ENCODE peak calls at places on chromosomes 7 and 10, in nine cellular contexts. K is osteoblast; Q is DMS 273 treated with DMSO at 0.1 percent for 48 hours; E is NCI-H1092 treated with DMSO at 0.1 percent for 48 hours; A is activated T-cell treated with anti-CD3 and anti-CD28 coated beads, Interleukin-2, amount 50 U/mL, for 72 hours; D is HFF-Myc; Y is left ventricle myocardium superior; O is T-helper 9 cell; H is GM04503. J is an unnamed sample.
A peak's percentile ranks its signal among the peaks of the same experiment; 100 is the strongest.

GRCh38 chr10:93121311-93121710 is 47.6 kb downstream of the CYP26A1 start:
- DNase-seq in H (no peak), Y (no peak), Q (no peak), E (no peak), A (no peak), O (no peak), D (no peak), K (no peak), J (no peak)

GRCh38 chr7:94301024-94301588 is 93.6 kb upstream of the COL1A2 start:
- DNase-seq in O (no peak), D (peak; percentile 90), H (peak; percentile 94), Y (peak; percentile 71), E (no peak), K (peak; percentile 57), Q (peak; percentile 32), A (no peak), J (no peak)

GRCh38 chr7:136228185-136228584 is 251.0 kb upstream of the MTPN start:
- DNase-seq in O (no peak), Q (no peak), Y (no peak), H (no peak), E (no peak), K (no peak), D (no peak), A (no peak), J (no peak)

GRCh38 chr7:147245274-147245673 is 1128.7 kb downstream of the CNTNAP2 start:
- DNase-seq in Y (no peak), K (no peak), Q (peak; percentile 4), O (no peak), E (peak; percentile 23), H (no peak), A (peak; percentile 12), D (no peak), J (peak; percentile 61)

GRCh38 chr10:22365644-22366565 is 20.6 kb downstream of the SPAG6 start:
- DNase-seq in H (no peak), K (no peak), A (no peak), E (no peak), Y (no peak), O (no peak), D (peak; percentile 26), Q (no peak), J (no peak)

GRCh38 chr7:135712182-135712782 is 15.7 kb downstream of the SLC13A4 start:
- DNase-seq in Y (no peak), O (no peak), H (no peak), E (peak; percentile 32), D (peak; percentile 43), K (no peak), Q (no peak), A (no peak), J (peak; percentile 69)

GRCh38 chr10:104371753-104372152 is 18.1 kb downstream of the CFAP58 start:
- DNase-seq in Y (no peak), O (no peak), E (no peak), H (no peak), K (no peak), Q (no peak), D (no peak), A (no peak), J (no peak)

GRCh38 chr7:141572175-141572574 is 21.0 kb downstream of the AGK start:
- DNase-seq in Y (no peak), K (no peak), E (no peak), O (no peak), D (no peak), H (no peak), A (no peak), Q (no peak), J (no peak)

GRCh38 chr10:14749051-14749809 is 25.5 kb downstream of the FAM107B start:
- DNase-seq in H (no peak), K (no peak), E (no peak), A (no peak), Y (peak; percentile 43), D (no peak), Q (no peak), O (no peak), J (no peak)

GRCh38 chr7:147412782-147413186 is 1177.8 kb upstream of the C7orf33 start:
- DNase-seq in E (no peak), A (no peak), H (peak; percentile 87), D (peak; percentile 14), K (peak; percentile 57), Y (no peak), Q (no peak), O (no peak), J (no peak)

GRCh38 chr10:133422821-133423771 is 1.3 kb downstream of the SPRN start:
- DNase-seq in Q (no peak), O (no peak), H (no peak), D (no peak), Y (peak; percentile 34), A (peak; percentile 32), K (peak; percentile 95), E (no peak), J (no peak)

GRCh38 chr7:88500146-88500545 is 193.5 kb upstream of the STEAP4 start:
- DNase-seq in Q (no peak), Y (no peak), H (no peak), K (no peak), A (no peak), E (no peak), D (no peak), O (no peak), J (no peak)